ENCODE peak calls at places on chromosomes 3 and 15, in five cellular contexts. N is lung microvascular endothelial cell; V is T-helper 1 cell; J is stimulated activated CD8-positive, alpha-beta memory T cell treated with anti-CD3 and anti-CD28 coated beads, Interleukin-4, amount 100 ng/mL, for 48 hours; S is keratinocyte. K is an unnamed sample.

GRCh38 chr3:182979719-182980191 is 583 bp downstream of the DCUN1D1 start:
- DNase-seq in N (peak; percentile 13), V (peak; percentile 11), J (peak; percentile 42), S (no peak), K (peak; percentile 33)

GRCh38 chr3:123300056-123300455 is 98.3 kb downstream of the SEC22A start:
- DNase-seq in N (no peak), V (no peak), J (no peak), S (no peak), K (no peak)

GRCh38 chr3:109023656-109024254 is 70.1 kb upstream of the GUCA1C start:
- DNase-seq in N (peak; percentile 69), V (peak; percentile 20), J (peak; percentile 34), S (no peak), K (peak; percentile 44)

GRCh38 chr15:100932676-100933348 is 13.7 kb downstream of the LRRK1 start:
- DNase-seq in N (no peak), V (no peak), J (no peak), S (no peak), K (no peak)

GRCh38 chr3:134058728-134059601 is 29.2 kb upstream of the SLCO2A1 start:
- DNase-seq in N (peak; percentile 53), V (no peak), J (no peak), S (no peak), K (no peak)

GRCh38 chr3:125003369-125003853 is 52.4 kb downstream of the HEG1 start:
- DNase-seq in N (no peak), V (no peak), J (no peak), S (no peak), K (peak; percentile 69)

GRCh38 chr3:78660958-78661357 is 1106.8 kb downstream of the ROBO1 start:
- DNase-seq in N (no peak), V (no peak), J (no peak), S (no peak), K (no peak)

GRCh38 chr3:21294768-21295167 is 456.2 kb downstream of the ZNF385D start:
- DNase-seq in N (no peak), V (no peak), J (no peak), S (no peak), K (no peak)

GRCh38 chr15:68601206-68602197 is 22.7 kb downstream of the CORO2B start:
- DNase-seq in N (no peak), V (no peak), J (no peak), S (no peak), K (no peak)

GRCh38 chr3:81393251-81393650 is 368.2 kb downstream of the GBE1 start:
- DNase-seq in N (no peak), V (no peak), J (no peak), S (no peak), K (no peak)

GRCh38 chr3:159787794-159788205 is 200.8 kb upstream of the IL12A start:
- DNase-seq in N (peak; percentile 30), V (no peak), J (no peak), S (no peak), K (peak; percentile 69)

GRCh38 chr15:43774062-43774461 is 2.7 kb downstream of the ELL3 start:
- DNase-seq in N (no peak), V (no peak), J (no peak), S (no peak), K (no peak)

GRCh38 chr3:73695841-73696240 is 71.1 kb upstream of the PDZRN3 start:
- DNase-seq in N (no peak), V (no peak), J (no peak), S (no peak), K (no peak)

GRCh38 chr15:60315878-60316277 is 81.9 kb downstream of the ANXA2 start:
- DNase-seq in N (no peak), V (no peak), J (no peak), S (no peak), K (no peak)

GRCh38 chr15:100926258-100926657 is 7.1 kb downstream of the LRRK1 start:
- DNase-seq in N (no peak), V (no peak), J (no peak), S (no peak), K (no peak)

GRCh38 chr15:99452728-99453643 is 112.8 kb upstream of the MEF2A start:
- DNase-seq in N (peak; percentile 75), V (no peak), J (peak; percentile 22), S (no peak), K (no peak)

GRCh38 chr3:51999861-52000260 is 4.2 kb upstream of the RPL29 start:
- DNase-seq in N (no peak), V (no peak), J (no peak), S (no peak), K (no peak)

GRCh38 chr3:185508330-185508729 is 9.5 kb upstream of the TMEM41A start:
- DNase-seq in N (no peak), V (no peak), J (no peak), S (no peak), K (no peak)

GRCh38 chr3:37906734-37907282 is 45.1 kb downstream of the CTDSPL start:
- DNase-seq in N (peak; percentile 42), V (peak; percentile 19), J (no peak), S (no peak), K (no peak)

GRCh38 chr3:122576174-122576940 is 1.1 kb upstream of the PARP15 start:
- DNase-seq in N (no peak), V (peak; percentile 25), J (peak; percentile 35), S (no peak), K (no peak)

GRCh38 chr15:98063871-98064270 is 103.4 kb downstream of the ARRDC4 start:
- DNase-seq in N (no peak), V (no peak), J (no peak), S (no peak), K (peak; percentile 35)

GRCh38 chr3:167918686-167919085 is 177.0 kb downstream of the GOLIM4 start:
- DNase-seq in N (no peak), V (no peak), J (no peak), S (no peak), K (no peak)

GRCh38 chr3:18153571-18154173 is 271.5 kb downstream of the SATB1 start:
- DNase-seq in N (no peak), V (no peak), J (no peak), S (peak; percentile 23), K (peak; percentile 78)

GRCh38 chr3:43146599-43146998 is 40.7 kb upstream of the POMGNT2 start:
- DNase-seq in N (no peak), V (no peak), J (no peak), S (no peak), K (no peak)

GRCh38 chr3:187935623-187936156 is 190.4 kb upstream of the BCL6 start:
- DNase-seq in N (no peak), V (peak; percentile 61), J (peak; percentile 63), S (no peak), K (peak; percentile 60)

K was measured in RPMI7951.